ENCODE peak calls at places on chromosomes 3 and 15, in eight cellular contexts. K is GM23248; A is CD4-positive, CD25-positive, alpha-beta regulatory T cell; F is spleen; Q is choroid plexus epithelial cell; V is adipocyte; O is astrocyte; N is mammary epithelial cell. J is an unnamed sample.

GRCh38 chr3:177484926-177485325 is 287.6 kb upstream of the TBL1XR1 start:
- DNase-seq in V (no peak), K (peak; percentile 75), F (no peak), N (no peak), A (no peak), O (no peak), Q (peak; percentile 23), J (no peak)

GRCh38 chr3:125317761-125318496 is 57.2 kb downstream of the ZNF148 start:
- DNase-seq in A (no peak), N (peak; percentile 75), V (no peak), Q (no peak), K (peak; percentile 25), F (no peak), O (peak; percentile 39), J (no peak)

GRCh38 chr3:30333903-30334302 is 272.5 kb upstream of the TGFBR2 start:
- DNase-seq in O (peak; percentile 49), V (peak; percentile 29), F (no peak), Q (no peak), N (no peak), K (peak; percentile 57), A (no peak), J (no peak)

GRCh38 chr3:187021748-187022402 is 91.5 kb downstream of the ST6GAL1 start:
- DNase-seq in A (no peak), O (no peak), F (no peak), K (no peak), N (peak; percentile 19), Q (no peak), V (no peak), J (no peak)

GRCh38 chr15:38699633-38700230 is 135.1 kb upstream of the RASGRP1 start:
- DNase-seq in V (peak; percentile 83), O (no peak), F (no peak), N (peak; percentile 45), Q (peak; percentile 82), A (peak; percentile 92), K (peak; percentile 73), J (peak; percentile 58)

GRCh38 chr3:120524171-120524923 is 71.8 kb upstream of the NDUFB4 start:
- DNase-seq in Q (peak; percentile 60), A (no peak), K (peak; percentile 66), V (peak; percentile 76), N (peak; percentile 73), O (peak; percentile 63), F (no peak), J (no peak)

GRCh38 chr3:125083776-125084175 is 28.0 kb upstream of the HEG1 start:
- DNase-seq in V (no peak), Q (peak; percentile 67), F (no peak), K (peak; percentile 73), A (no peak), O (peak; percentile 74), N (no peak), J (no peak)

GRCh38 chr3:148794357-148794756 is 33.3 kb upstream of the CPB1 start:
- DNase-seq in A (no peak), O (no peak), V (no peak), K (no peak), F (no peak), N (no peak), Q (peak; percentile 76), J (no peak)

GRCh38 chr3:149964296-149964695 is 6.4 kb downstream of the PFN2 start:
- DNase-seq in F (no peak), N (no peak), A (no peak), O (peak; percentile 45), K (peak; percentile 48), Q (peak; percentile 79), V (peak; percentile 56), J (no peak)

GRCh38 chr3:65907232-65908130 is 131.2 kb downstream of the MAGI1 start:
- DNase-seq in N (no peak), F (no peak), Q (no peak), O (no peak), A (no peak), V (no peak), K (no peak), J (no peak)

GRCh38 chr3:53240989-53241972 is 14.5 kb downstream of the TKT start:
- DNase-seq in K (no peak), Q (no peak), V (no peak), A (no peak), O (no peak), F (no peak), N (no peak), J (no peak)

GRCh38 chr15:91101356-91101920 is 1.4 kb downstream of the SV2B start:
- DNase-seq in A (no peak), F (no peak), O (no peak), N (no peak), Q (no peak), K (no peak), V (no peak), J (no peak)
- H3K4me3 ChIP-seq in A (no peak overlapping the region), F (no peak overlapping the region), O (no peak overlapping the region), N (no peak overlapping the region), Q (no peak overlapping the region), K (no peak overlapping the region), V (no peak overlapping the region), J (no peak overlapping the region)

DNA sequence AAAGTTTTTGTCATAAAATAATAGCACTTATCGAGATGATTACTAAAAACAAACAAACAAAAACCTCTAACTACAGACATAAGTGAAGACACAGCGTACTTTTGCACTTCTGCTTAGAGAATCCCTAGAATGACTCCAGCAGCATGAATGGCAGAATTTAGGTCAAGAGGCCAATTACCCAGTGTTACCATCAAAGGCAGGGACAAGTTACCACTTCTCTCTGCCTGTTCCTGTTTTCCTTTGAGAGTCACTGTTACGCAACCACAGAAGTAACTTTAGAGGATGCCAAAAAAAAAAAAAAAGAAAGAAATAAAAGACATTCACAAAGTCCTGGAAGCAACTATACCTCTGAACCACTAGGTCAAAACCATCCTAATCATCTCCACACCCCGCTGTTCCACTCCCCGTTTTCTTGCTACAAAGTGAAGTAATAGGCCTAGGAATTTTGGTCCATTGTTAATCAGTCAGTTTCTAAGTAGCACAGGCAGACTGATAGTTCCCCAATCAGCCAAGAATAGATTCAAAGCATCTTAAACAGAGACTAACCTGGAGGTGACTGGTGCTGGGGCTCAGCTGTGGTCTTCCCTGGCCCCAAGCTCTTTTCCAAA is 41.9 kb downstream of the FMN1 start:
- DNase-seq in N (peak; percentile 77), F (no peak), Q (peak; percentile 66), O (peak; percentile 19), V (peak; percentile 68), A (no peak), K (peak; percentile 17), J (no peak)
- H3K4me3 ChIP-seq in N (no peak overlapping the region), F (no peak overlapping the region), Q (no peak overlapping the region), O (no peak overlapping the region), V (no peak overlapping the region), A (no peak overlapping the region), K (no peak overlapping the region), J (no peak overlapping the region)

GRCh38 chr3:46407976-46408375 is 917 bp downstream of the CCRL2 start:
- DNase-seq in K (peak; percentile 48), N (no peak), O (no peak), Q (no peak), V (no peak), F (no peak), A (peak; percentile 17), J (no peak)
- H3K4me3 ChIP-seq in K (peak overlapping the region; percentile 41), N (no peak overlapping the region), O (no peak overlapping the region), Q (no peak overlapping the region), V (no peak overlapping the region), F (peak overlapping the region; percentile 34), A (peak overlapping the region; percentile 79), J (no peak overlapping the region)

GRCh38 chr3:99941211-99941610 is 123.5 kb downstream of the CMSS1 start:
- DNase-seq in A (no peak), V (no peak), F (no peak), Q (no peak), O (no peak), K (no peak), N (no peak), J (no peak)

GRCh38 chr3:99940350-99940749 is 122.7 kb downstream of the CMSS1 start:
- DNase-seq in K (no peak), O (no peak), N (no peak), Q (no peak), F (no peak), A (no peak), V (no peak), J (no peak)

GRCh38 chr3:99939834-99940233 is 122.2 kb downstream of the CMSS1 start:
- DNase-seq in A (no peak), K (no peak), Q (peak; percentile 58), F (no peak), V (no peak), N (no peak), O (no peak), J (no peak)

GRCh38 chr3:99934984-99935797 is 117.5 kb downstream of the CMSS1 start:
- DNase-seq in F (no peak), A (no peak), Q (peak; percentile 58), O (no peak), K (no peak), N (peak; percentile 62), V (no peak), J (no peak)

DNA sequence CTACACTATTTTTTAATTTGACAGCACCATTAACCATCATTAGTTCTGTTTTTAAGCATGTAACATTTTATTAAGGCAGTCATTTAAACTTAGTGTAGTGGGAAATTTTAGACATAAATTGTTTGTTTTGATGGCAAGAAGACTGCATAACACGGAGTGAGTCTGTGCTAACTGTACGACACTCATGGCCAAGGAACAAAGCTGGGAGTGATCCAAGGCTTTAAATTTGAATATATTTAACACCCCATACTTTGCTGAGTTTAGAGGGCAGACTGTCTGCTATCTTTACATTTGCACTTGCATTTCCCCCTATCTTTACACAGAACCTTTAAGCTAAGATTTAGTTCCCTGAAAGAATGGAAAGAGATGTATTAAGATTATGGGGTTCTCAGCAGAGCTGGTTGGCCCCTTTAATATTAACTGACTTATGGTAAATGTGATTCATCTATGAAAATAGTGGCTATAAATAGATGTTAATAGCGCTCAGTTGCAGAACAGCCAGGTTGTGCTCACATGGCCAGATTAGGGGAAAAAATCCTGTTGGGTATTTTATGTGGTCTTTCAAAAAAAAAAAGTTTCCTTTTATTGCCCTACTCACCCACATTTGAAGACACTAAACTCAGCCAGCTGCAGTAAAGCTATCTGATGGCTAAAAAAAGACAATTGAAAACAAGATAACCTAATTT is 120.8 kb downstream of the CMSS1 start:
- DNase-seq in K (peak; percentile 46), F (no peak), Q (peak; percentile 75), N (no peak), A (no peak), O (peak; percentile 72), V (no peak), J (no peak)
- H3K4me3 ChIP-seq in K (no peak overlapping the region), F (no peak overlapping the region), Q (no peak overlapping the region), N (no peak overlapping the region), A (peak overlapping the region; percentile 27), O (no peak overlapping the region), V (peak overlapping the region; percentile 30), J (no peak overlapping the region)